ENCODE peak calls at places on chromosomes 1 and 21, in five cellular contexts. One of them, this sample, is unnamed.

GRCh38 chr1:62687903-62688686 is at the start of gene DOCK7:
- DNase-seq in COR-L47: peak; percentile 67
- DNase-seq in activated CD4-positive, alpha-beta T cell treated with anti-CD3 and anti-CD28 coated beads, Interleukin-2, amount 50 U/mL, for 4 hours: peak; percentile 24
- DNase-seq in ELR: peak; percentile 85
- DNase-seq in RKO: peak; percentile 84
- DNase-seq in this sample: peak; percentile 66

GRCh38 chr1:90475623-90476022 is 241.5 kb downstream of the BARHL2 start:
- DNase-seq in COR-L47: peak; percentile 19
- DNase-seq in RKO: peak; percentile 43
- DNase-seq in activated CD4-positive, alpha-beta T cell treated with anti-CD3 and anti-CD28 coated beads, Interleukin-2, amount 50 U/mL, for 4 hours: no peak
- DNase-seq in ELR: peak; percentile 35
- DNase-seq in this sample: no peak

GRCh38 chr1:217076902-217077301 is 353.7 kb upstream of the ESRRG start:
- DNase-seq in COR-L47: no peak
- DNase-seq in ELR: peak; percentile 43
- DNase-seq in activated CD4-positive, alpha-beta T cell treated with anti-CD3 and anti-CD28 coated beads, Interleukin-2, amount 50 U/mL, for 4 hours: no peak
- DNase-seq in RKO: no peak
- DNase-seq in this sample: no peak

GRCh38 chr1:116373451-116374339 is 651 bp downstream of the ATP1A1 start:
- DNase-seq in COR-L47: no peak
- DNase-seq in ELR: peak; percentile 70
- DNase-seq in RKO: peak; percentile 63
- DNase-seq in activated CD4-positive, alpha-beta T cell treated with anti-CD3 and anti-CD28 coated beads, Interleukin-2, amount 50 U/mL, for 4 hours: peak; percentile 41
- DNase-seq in this sample: no peak

GRCh38 chr21:35599164-35599563 is 461.2 kb downstream of the SETD4 start:
- DNase-seq in RKO: no peak
- DNase-seq in activated CD4-positive, alpha-beta T cell treated with anti-CD3 and anti-CD28 coated beads, Interleukin-2, amount 50 U/mL, for 4 hours: no peak
- DNase-seq in COR-L47: no peak
- DNase-seq in ELR: no peak
- DNase-seq in this sample: no peak

GRCh38 chr1:51622455-51622913 is 5.6 kb downstream of the OSBPL9 start:
- DNase-seq in ELR: peak; percentile 90
- DNase-seq in RKO: peak; percentile 67
- DNase-seq in COR-L47: peak; percentile 83
- DNase-seq in activated CD4-positive, alpha-beta T cell treated with anti-CD3 and anti-CD28 coated beads, Interleukin-2, amount 50 U/mL, for 4 hours: no peak
- DNase-seq in this sample: peak; percentile 69

GRCh38 chr1:232728507-232729263 is 76.5 kb upstream of the MAP10 start:
- DNase-seq in activated CD4-positive, alpha-beta T cell treated with anti-CD3 and anti-CD28 coated beads, Interleukin-2, amount 50 U/mL, for 4 hours: no peak
- DNase-seq in ELR: no peak
- DNase-seq in RKO: no peak
- DNase-seq in COR-L47: no peak
- DNase-seq in this sample: no peak

GRCh38 chr1:33301273-33301984 is 19.5 kb downstream of the A3GALT2 start:
- DNase-seq in RKO: no peak
- DNase-seq in ELR: peak; percentile 68
- DNase-seq in COR-L47: no peak
- DNase-seq in activated CD4-positive, alpha-beta T cell treated with anti-CD3 and anti-CD28 coated beads, Interleukin-2, amount 50 U/mL, for 4 hours: no peak
- DNase-seq in this sample: no peak

GRCh38 chr1:81832573-81832972 is 31.8 kb downstream of the ADGRL2 start:
- DNase-seq in activated CD4-positive, alpha-beta T cell treated with anti-CD3 and anti-CD28 coated beads, Interleukin-2, amount 50 U/mL, for 4 hours: no peak
- DNase-seq in ELR: no peak
- DNase-seq in RKO: no peak
- DNase-seq in COR-L47: no peak
- DNase-seq in this sample: no peak

GRCh38 chr1:21620461-21620860 is 48.7 kb downstream of the RAP1GAP start:
- DNase-seq in activated CD4-positive, alpha-beta T cell treated with anti-CD3 and anti-CD28 coated beads, Interleukin-2, amount 50 U/mL, for 4 hours: no peak
- DNase-seq in RKO: no peak
- DNase-seq in ELR: no peak
- DNase-seq in COR-L47: peak; percentile 26
- DNase-seq in this sample: no peak

GRCh38 chr1:38570576-38570975 is 289.0 kb downstream of the RRAGC start:
- DNase-seq in RKO: no peak
- DNase-seq in COR-L47: no peak
- DNase-seq in ELR: no peak
- DNase-seq in activated CD4-positive, alpha-beta T cell treated with anti-CD3 and anti-CD28 coated beads, Interleukin-2, amount 50 U/mL, for 4 hours: no peak
- DNase-seq in this sample: no peak